ENCODE peak calls at places on chromosome 2, in four cellular contexts. N, X, W and Y are unnamed samples.
A peak's percentile ranks its signal among the peaks of the same experiment; 100 is the strongest.

GRCh38 chr2:237529452-237530402 is 36.6 kb upstream of the PRLH start:
- DNase-seq in N (no peak), X (peak; percentile 73), W (no peak), Y (no peak)

GRCh38 chr2:64296150-64296500 is 151.9 kb upstream of the PELI1 start:
- DNase-seq in N (no peak), X (no peak), W (no peak), Y (no peak)

GRCh38 chr2:53131416-53131815 is 636.2 kb upstream of the CHAC2 start:
- DNase-seq in N (no peak), X (no peak), W (no peak), Y (no peak)

GRCh38 chr2:172173307-172173706 is 70.6 kb upstream of the DLX2 start:
- DNase-seq in N (no peak), X (no peak), W (no peak), Y (no peak)

GRCh38 chr2:41853427-41854191 is 194.2 kb upstream of the PKDCC start:
- DNase-seq in N (peak; percentile 41), X (no peak), W (peak; percentile 71), Y (peak; percentile 50)

GRCh38 chr2:126643431-126643830 is 12.5 kb upstream of the GYPC start:
- DNase-seq in N (no peak), X (no peak), W (no peak), Y (no peak)

GRCh38 chr2:127532296-127532695 is 3.2 kb upstream of the MYO7B start:
- DNase-seq in N (no peak), X (no peak), W (no peak), Y (no peak)

GRCh38 chr2:64846175-64846574 is 143.0 kb upstream of the SLC1A4 start:
- DNase-seq in N (no peak), X (no peak), W (no peak), Y (no peak)

GRCh38 chr2:9336534-9337354 is 86.6 kb downstream of the ITGB1BP1 start:
- DNase-seq in N (peak; percentile 82), X (no peak), W (peak; percentile 93), Y (no peak)

GRCh38 chr2:208315081-208315788 is 49.2 kb downstream of the PIKFYVE start:
- DNase-seq in N (no peak), X (peak; percentile 73), W (no peak), Y (no peak)

GRCh38 chr2:52336951-52337350 is 1305.0 kb upstream of the NRXN1 start:
- DNase-seq in N (no peak), X (no peak), W (no peak), Y (no peak)

GRCh38 chr2:62824378-62824777 is 118.9 kb downstream of the EHBP1 start:
- DNase-seq in N (no peak), X (no peak), W (no peak), Y (no peak)

GRCh38 chr2:130795431-130795830 is 40.1 kb downstream of the AMER3 start:
- DNase-seq in N (no peak), X (no peak), W (no peak), Y (no peak)

GRCh38 chr2:55616509-55617159 is 788 bp downstream of the PPP4R3B start:
- DNase-seq in N (peak; percentile 54), X (no peak), W (peak; percentile 65), Y (peak; percentile 11)

GRCh38 chr2:16261791-16262190 is 321.4 kb downstream of the MYCN start:
- DNase-seq in N (no peak), X (no peak), W (no peak), Y (no peak)

GRCh38 chr2:15730545-15731212 is 139.0 kb downstream of the DDX1 start:
- DNase-seq in N (peak; percentile 76), X (peak; percentile 19), W (peak; percentile 80), Y (peak; percentile 67)

GRCh38 chr2:173205375-173205774 is 129.7 kb downstream of the MAP3K20 start:
- DNase-seq in N (no peak), X (no peak), W (no peak), Y (no peak)

GRCh38 chr2:11658623-11659475 is 11.1 kb downstream of the NTSR2 start:
- DNase-seq in N (no peak), X (no peak), W (no peak), Y (no peak)

GRCh38 chr2:155115856-155116255 is 417.4 kb downstream of the KCNJ3 start:
- DNase-seq in N (no peak), X (no peak), W (no peak), Y (no peak)

GRCh38 chr2:38494394-38494793 is 108.3 kb downstream of the HNRNPLL start:
- DNase-seq in N (no peak), X (no peak), W (no peak), Y (no peak)

GRCh38 chr2:26243643-26244478 is 571 bp downstream of the HADHA start:
- DNase-seq in N (peak; percentile 23), X (no peak), W (no peak), Y (no peak)

GRCh38 chr2:120910956-120911951 is 175.6 kb downstream of the GLI2 start:
- DNase-seq in N (no peak), X (no peak), W (no peak), Y (no peak)

GRCh38 chr2:33484042-33484621 is 7.7 kb downstream of the RASGRP3 start:
- DNase-seq in N (no peak), X (no peak), W (no peak), Y (no peak)

GRCh38 chr2:100606740-100607343 is 44.0 kb downstream of the PDCL3 start:
- DNase-seq in N (peak; percentile 52), X (no peak), W (peak; percentile 52), Y (peak; percentile 70)
- TF ChIP-seq JUND in N (no peak), X (no peak), W (no peak), Y (no peak)

GRCh38 chr2:232280341-232280740 is 98.2 kb upstream of the ALPP start:
- DNase-seq in N (no peak), X (no peak), W (no peak), Y (no peak)

GRCh38 chr2:232286011-232286868 is 92.3 kb upstream of the ALPP start:
- DNase-seq in N (no peak), X (no peak), W (no peak), Y (no peak)

GRCh38 chr2:232278534-232278933 is 100.0 kb upstream of the ALPP start:
- DNase-seq in N (no peak), X (no peak), W (no peak), Y (peak; percentile 29)

GRCh38 chr2:232276739-232277313 is 101.7 kb upstream of the ALPP start:
- DNase-seq in N (no peak), X (no peak), W (no peak), Y (no peak)

DNA sequence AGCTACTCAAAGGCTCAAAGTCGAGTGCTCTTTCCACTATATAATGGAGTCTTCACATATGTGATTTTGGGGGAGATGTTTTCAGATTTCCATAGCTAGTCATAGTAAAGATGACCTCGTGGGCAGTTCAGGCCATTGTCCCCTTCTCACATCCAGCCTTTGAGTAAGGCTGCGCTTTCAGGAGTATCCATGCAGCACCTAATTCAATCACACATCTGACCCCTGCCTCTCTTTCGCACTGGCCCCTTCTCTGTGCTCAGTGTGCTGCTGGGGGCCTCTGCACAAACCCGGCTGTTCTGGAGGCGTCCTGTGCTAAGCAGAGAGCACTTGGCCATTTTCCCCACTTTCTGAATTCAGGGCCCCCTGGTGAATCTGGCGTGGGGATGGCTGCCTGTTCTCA is 96.1 kb upstream of the ALPP start:
- DNase-seq in N (no peak), X (no peak), W (no peak), Y (no peak)
- TF ChIP-seq JUND in N (no peak), X (no peak), W (no peak), Y (no peak)

DNA sequence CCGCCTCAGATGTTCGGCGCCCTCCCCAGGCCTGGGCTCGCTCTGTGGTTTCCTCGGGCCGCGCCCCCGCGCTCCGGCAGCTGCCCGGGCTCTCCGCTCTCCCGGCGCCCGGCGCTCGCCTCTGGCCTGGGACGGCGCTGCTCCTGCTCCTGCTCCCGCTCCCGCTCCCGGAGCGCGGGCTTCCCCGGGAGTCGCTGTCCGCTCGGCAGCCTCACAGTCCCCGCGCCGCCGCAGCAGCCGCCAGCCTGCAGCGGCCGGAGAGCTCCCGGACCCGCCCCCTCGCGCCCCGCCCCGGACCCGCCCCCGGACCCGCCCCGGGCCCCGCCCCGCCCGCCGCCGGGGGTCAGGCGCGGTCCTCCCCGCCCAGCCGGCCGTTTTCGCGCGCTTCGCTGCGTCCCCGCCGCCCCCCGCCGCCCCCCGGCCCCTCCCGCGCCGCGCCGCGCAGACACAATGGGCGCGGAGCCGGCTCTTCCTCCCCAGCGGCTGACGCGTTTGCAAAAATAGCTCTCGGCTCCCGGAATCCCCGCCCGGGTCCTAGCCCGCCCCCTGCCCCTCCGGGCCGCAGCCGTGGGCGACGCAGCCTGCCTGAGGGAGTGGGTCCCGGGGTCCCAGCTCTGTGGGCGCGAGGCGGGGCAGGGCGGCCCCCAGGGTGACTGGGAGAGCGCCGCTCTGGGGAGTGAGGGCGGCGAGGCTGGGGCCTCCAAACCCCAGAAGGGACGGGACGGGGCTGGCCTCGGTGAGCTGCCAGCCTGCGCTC is at the start of gene ARL4C:
- DNase-seq in N (peak; percentile 85), X (no peak), W (peak; percentile 37), Y (peak; percentile 77)
- TF ChIP-seq JUND in N (no peak), X (no peak), W (no peak), Y (no peak)

DNA sequence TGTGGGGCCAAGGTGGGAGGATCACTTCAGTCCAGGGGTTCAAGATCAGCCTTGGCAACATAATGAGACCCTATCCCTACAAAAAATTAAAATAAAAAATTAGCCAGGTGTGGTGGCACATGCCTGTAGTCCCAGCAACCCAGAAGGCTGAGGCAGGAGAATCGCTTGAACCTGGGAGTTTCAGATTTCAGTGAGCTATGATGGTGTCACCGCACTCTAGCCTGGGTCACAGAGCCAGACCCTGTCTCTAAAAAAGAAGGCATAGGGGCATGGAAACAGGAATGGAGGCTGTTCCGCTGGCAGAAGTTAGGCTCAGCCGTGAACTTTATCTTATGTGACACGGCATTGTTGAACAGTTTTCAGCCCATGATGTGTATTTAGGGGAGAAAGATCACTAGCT is 47.5 kb downstream of the SH3RF3 start:
- DNase-seq in N (no peak), X (no peak), W (no peak), Y (no peak)
- TF ChIP-seq JUND in N (no peak), X (no peak), W (no peak), Y (no peak)